ENCODE peak calls at places on chromosomes 11 and 22, in seven cellular contexts. A is psoas muscle, B is brain microvascular endothelial cell, H is cardiac muscle cell, L is heart right ventricle, P is endothelial cell of umbilical vein, O is right lobe of liver. G is an unnamed sample.

GRCh38 chr11:130174642-130175041 is 15.1 kb downstream of the ST14 start:
- DNase-seq in A (no peak), B (no peak), H (no peak), L (no peak), P (no peak), O (no peak), G (no peak)

GRCh38 chr11:11157201-11157600 is 195.8 kb downstream of the CSNK2A3 start:
- DNase-seq in A (no peak), B (peak), H (peak), L (no peak), P (peak), O (peak), G (no peak)

GRCh38 chr11:27204527-27204926 is 158.5 kb downstream of the CCDC34 start:
- DNase-seq in A (no peak), B (no peak), H (no peak), L (no peak), P (peak), O (no peak), G (no peak)

GRCh38 chr11:43327987-43328386 is 16.2 kb downstream of the API5 start:
- DNase-seq in A (no peak), B (peak), H (no peak), L (no peak), P (peak), O (no peak), G (no peak)

GRCh38 chr11:1597331-1597741 is 758 bp downstream of the KRTAP5-2 start:
- DNase-seq in A (no peak), B (no peak), H (no peak), L (no peak), P (no peak), O (no peak), G (no peak)

GRCh38 chr11:102530558-102530957 is at the start of gene MMP7:
- DNase-seq in A (no peak), B (peak), H (no peak), L (no peak), P (peak), O (no peak), G (no peak)

GRCh38 chr11:127653071-127653470 is 652.5 kb upstream of the KIRREL3 start:
- DNase-seq in A (no peak), B (no peak), H (no peak), L (no peak), P (no peak), O (no peak), G (no peak)

GRCh38 chr22:43002198-43002577 is 12.8 kb downstream of the PACSIN2 start:
- DNase-seq in A (no peak), B (peak), H (no peak), L (no peak), P (peak), O (no peak), G (no peak)

GRCh38 chr22:49267996-49268395 is 559.7 kb downstream of the BRD1 start:
- DNase-seq in A (no peak), B (no peak), H (no peak), L (no peak), P (no peak), O (no peak), G (no peak)

GRCh38 chr11:47886096-47886495 is 37.9 kb upstream of the NUP160 start:
- DNase-seq in A (no peak), B (peak), H (no peak), L (no peak), P (peak), O (no peak), G (no peak)

GRCh38 chr22:40436460-40437431 is 66.4 kb downstream of the SGSM3 start:
- DNase-seq in A (no peak), B (peak), H (peak), L (no peak), P (peak), O (no peak), G (no peak)

GRCh38 chr22:31212783-31213626 is 907 bp downstream of the LIMK2 start:
- DNase-seq in A (no peak), B (no peak), H (no peak), L (no peak), P (peak), O (peak), G (no peak)

GRCh38 chr11:12540913-12541587 is 133.2 kb upstream of the TEAD1 start:
- DNase-seq in A (no peak), B (peak), H (no peak), L (no peak), P (no peak), O (no peak), G (no peak)

GRCh38 chr11:114942207-114942606 is 263.9 kb downstream of the NXPE2 start:
- DNase-seq in A (no peak), B (no peak), H (peak), L (no peak), P (no peak), O (no peak), G (no peak)

GRCh38 chr11:112694813-112695212 is 266.4 kb upstream of the NCAM1 start:
- DNase-seq in A (no peak), B (no peak), H (no peak), L (no peak), P (no peak), O (no peak), G (no peak)

GRCh38 chr11:111347723-111348115 is 31.4 kb downstream of the POU2AF1 start:
- DNase-seq in A (no peak), B (no peak), H (no peak), L (no peak), P (no peak), O (no peak), G (no peak)

GRCh38 chr11:9385288-9385902 is 943 bp downstream of the IPO7 start:
- DNase-seq in A (no peak), B (no peak), H (no peak), L (no peak), P (no peak), O (no peak), G (no peak)

GRCh38 chr11:66886671-66887221 is 29.9 kb downstream of the LRFN4 start:
- DNase-seq in A (peak), B (peak), H (no peak), L (peak), P (no peak), O (no peak), G (peak)

GRCh38 chr11:120714448-120714847 is 202.9 kb downstream of the GRIK4 start:
- DNase-seq in A (no peak), B (no peak), H (no peak), L (no peak), P (peak), O (no peak), G (no peak)

GRCh38 chr11:68813778-68814177 is 27.9 kb downstream of the CPT1A start:
- DNase-seq in A (no peak), B (no peak), H (no peak), L (no peak), P (no peak), O (no peak), G (no peak)

GRCh38 chr11:124108158-124108557 is 7.1 kb upstream of the VWA5A start:
- DNase-seq in A (no peak), B (no peak), H (peak), L (no peak), P (peak), O (peak), G (no peak)

GRCh38 chr11:126459691-126460404 is 104.4 kb downstream of the ST3GAL4 start:
- DNase-seq in A (no peak), B (no peak), H (no peak), L (no peak), P (no peak), O (no peak), G (no peak)

GRCh38 chr11:10496296-10496936 is 41.4 kb downstream of the AMPD3 start:
- DNase-seq in A (no peak), B (no peak), H (no peak), L (no peak), P (no peak), O (no peak), G (no peak)

GRCh38 chr11:129267716-129268115 is 75.6 kb upstream of the ARHGAP32 start:
- DNase-seq in A (no peak), B (no peak), H (no peak), L (no peak), P (no peak), O (no peak), G (no peak)

GRCh38 chr22:37290737-37291136 is 8.4 kb downstream of the CYTH4 start:
- DNase-seq in A (no peak), B (no peak), H (no peak), L (no peak), P (no peak), O (no peak), G (no peak)

GRCh38 chr22:27581241-27581640 is 220.3 kb downstream of the MN1 start:
- DNase-seq in A (no peak), B (no peak), H (no peak), L (no peak), P (no peak), O (no peak), G (no peak)

GRCh38 chr22:36764641-36765040 is 11.3 kb downstream of the IFT27 start:
- DNase-seq in A (no peak), B (no peak), H (no peak), L (no peak), P (no peak), O (no peak), G (peak)

GRCh38 chr22:19664406-19664805 is 49.9 kb upstream of the SEPTIN5 start:
- DNase-seq in A (no peak), B (no peak), H (no peak), L (no peak), P (peak), O (no peak), G (no peak)

GRCh38 chr11:789951-790350 is at the start of gene CEND1:
- DNase-seq in A (peak), B (no peak), H (no peak), L (no peak), P (no peak), O (no peak), G (no peak)

GRCh38 chr11:75946531-75947530 is 131.8 kb downstream of the UVRAG start:
- DNase-seq in A (no peak), B (peak), H (no peak), L (no peak), P (peak), O (no peak), G (no peak)

GRCh38 chr11:61332266-61332822 is 561 bp downstream of the DDB1 start:
- DNase-seq in A (no peak), B (peak), H (peak), L (no peak), P (peak), O (no peak), G (no peak)

GRCh38 chr22:49954354-49954753 is 6.2 kb upstream of the PIM3 start:
- DNase-seq in A (peak), B (no peak), H (no peak), L (peak), P (no peak), O (peak), G (no peak)

GRCh38 chr11:6232899-6233298 is 1.5 kb downstream of the FHIP1B start:
- DNase-seq in A (no peak), B (no peak), H (no peak), L (no peak), P (no peak), O (no peak), G (no peak)

GRCh38 chr11:123304828-123305530 is 109.9 kb upstream of the CLMP start:
- DNase-seq in A (no peak), B (no peak), H (no peak), L (peak), P (no peak), O (no peak), G (no peak)

GRCh38 chr11:134425816-134426536 is 13.9 kb upstream of the B3GAT1 start:
- DNase-seq in A (no peak), B (no peak), H (no peak), L (no peak), P (no peak), O (no peak), G (no peak)

GRCh38 chr11:9625158-9625557 is 38.7 kb upstream of the SWAP70 start:
- DNase-seq in A (no peak), B (no peak), H (no peak), L (no peak), P (peak), O (no peak), G (no peak)

GRCh38 chr11:19953909-19954308 is 206.4 kb downstream of the DBX1 start:
- DNase-seq in A (no peak), B (peak), H (peak), L (no peak), P (peak), O (no peak), G (no peak)

GRCh38 chr11:102276302-102277182 is 40.7 kb upstream of the BIRC3 start:
- DNase-seq in A (no peak), B (no peak), H (peak), L (no peak), P (peak), O (no peak), G (no peak)

GRCh38 chr11:102421262-102421661 is 31.3 kb downstream of the TMEM123 start:
- DNase-seq in A (no peak), B (no peak), H (no peak), L (no peak), P (no peak), O (no peak), G (no peak)

DNA sequence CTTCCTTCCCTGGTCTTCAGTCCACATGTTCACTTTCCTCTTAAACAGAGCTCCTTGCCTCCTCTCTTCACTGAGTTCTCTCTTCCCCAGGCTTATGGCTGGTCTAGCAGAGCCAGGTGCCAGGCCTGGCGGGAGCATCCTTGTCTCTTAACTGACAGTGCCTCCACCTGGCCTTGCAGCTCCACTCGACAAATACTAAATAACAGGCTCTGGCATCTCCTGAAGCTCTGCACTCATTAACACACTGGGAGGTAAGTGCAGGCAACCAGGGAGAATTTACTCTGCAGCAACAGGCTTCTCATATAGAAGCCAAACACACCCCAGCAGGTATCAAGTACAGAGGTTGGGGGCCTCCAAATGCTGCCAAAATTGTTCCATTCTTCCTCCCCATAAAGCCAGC is 438.1 kb downstream of the SOX6 start:
- DNase-seq in A (no peak), B (no peak), H (no peak), L (no peak), P (no peak), O (no peak), G (no peak)
- H3K27ac ChIP-seq in A (no peak), B (no peak), H (no peak), L (no peak), P (no peak), O (no peak), G (no peak)

GRCh38 chr11:62830904-62831519 is 839 bp downstream of the STX5 start:
- DNase-seq in A (peak), B (no peak), H (peak), L (no peak), P (no peak), O (no peak), G (no peak)
- H3K4me3 ChIP-seq in A (peak), B (peak), H (peak), L (peak), P (peak), O (peak), G (peak)

DNA sequence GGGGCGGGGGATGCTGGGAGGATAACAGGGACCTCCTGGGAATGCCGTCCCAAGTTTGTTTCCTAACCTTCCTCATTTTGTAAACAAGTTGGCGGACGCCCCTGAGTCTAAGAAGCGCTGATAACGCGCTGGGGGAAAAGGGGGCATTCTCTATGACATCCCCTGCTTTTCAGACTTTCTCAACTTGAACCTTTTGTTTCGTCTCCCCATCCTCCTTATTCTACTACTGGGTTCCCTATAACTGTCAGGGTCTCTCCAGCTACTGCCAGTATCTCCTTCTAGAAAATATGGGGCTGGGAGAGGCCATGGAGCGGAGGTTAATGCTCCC is 654 bp downstream of the TMEM86A start:
- DNase-seq in A (no peak), B (no peak), H (no peak), L (no peak), P (no peak), O (no peak), G (no peak)
- H3K27ac ChIP-seq in A (peak), B (no peak), H (peak), L (peak), P (no peak), O (peak), G (no peak)

GRCh38 chr11:31799036-31799793 is 11.9 kb downstream of the PAX6 start:
- DNase-seq in A (no peak), B (no peak), H (no peak), L (no peak), P (no peak), O (no peak), G (no peak)

GRCh38 chr11:31800398-31801265 is 10.5 kb downstream of the PAX6 start:
- DNase-seq in A (no peak), B (no peak), H (no peak), L (no peak), P (no peak), O (no peak), G (no peak)

GRCh38 chr11:31801298-31801702 is 9.8 kb downstream of the PAX6 start:
- DNase-seq in A (no peak), B (no peak), H (no peak), L (no peak), P (no peak), O (no peak), G (no peak)

GRCh38 chr11:31798057-31799035 is 12.8 kb downstream of the PAX6 start:
- DNase-seq in A (peak), B (no peak), H (no peak), L (no peak), P (no peak), O (no peak), G (no peak)

GRCh38 chr11:31799794-31800397 is 11.2 kb downstream of the PAX6 start:
- DNase-seq in A (no peak), B (no peak), H (no peak), L (no peak), P (no peak), O (no peak), G (no peak)
- H3K4me3 ChIP-seq in A (peak), B (no peak), H (no peak), L (no peak), P (no peak), O (no peak), G (no peak)

GRCh38 chr11:117822522-117823033 is 2.0 kb downstream of the FXYD2 start:
- DNase-seq in A (peak), B (no peak), H (no peak), L (no peak), P (no peak), O (no peak), G (peak)
- H3K27ac ChIP-seq in A (no peak), B (no peak), H (no peak), L (peak), P (no peak), O (no peak), G (no peak)

GRCh38 chr11:8167796-8168195 is 1.0 kb downstream of the RIC3 start:
- DNase-seq in A (no peak), B (peak), H (peak), L (no peak), P (no peak), O (no peak), G (no peak)
- H3K4me3 ChIP-seq in A (peak), B (no peak), H (peak), L (peak), P (no peak), O (no peak), G (no peak)

DNA sequence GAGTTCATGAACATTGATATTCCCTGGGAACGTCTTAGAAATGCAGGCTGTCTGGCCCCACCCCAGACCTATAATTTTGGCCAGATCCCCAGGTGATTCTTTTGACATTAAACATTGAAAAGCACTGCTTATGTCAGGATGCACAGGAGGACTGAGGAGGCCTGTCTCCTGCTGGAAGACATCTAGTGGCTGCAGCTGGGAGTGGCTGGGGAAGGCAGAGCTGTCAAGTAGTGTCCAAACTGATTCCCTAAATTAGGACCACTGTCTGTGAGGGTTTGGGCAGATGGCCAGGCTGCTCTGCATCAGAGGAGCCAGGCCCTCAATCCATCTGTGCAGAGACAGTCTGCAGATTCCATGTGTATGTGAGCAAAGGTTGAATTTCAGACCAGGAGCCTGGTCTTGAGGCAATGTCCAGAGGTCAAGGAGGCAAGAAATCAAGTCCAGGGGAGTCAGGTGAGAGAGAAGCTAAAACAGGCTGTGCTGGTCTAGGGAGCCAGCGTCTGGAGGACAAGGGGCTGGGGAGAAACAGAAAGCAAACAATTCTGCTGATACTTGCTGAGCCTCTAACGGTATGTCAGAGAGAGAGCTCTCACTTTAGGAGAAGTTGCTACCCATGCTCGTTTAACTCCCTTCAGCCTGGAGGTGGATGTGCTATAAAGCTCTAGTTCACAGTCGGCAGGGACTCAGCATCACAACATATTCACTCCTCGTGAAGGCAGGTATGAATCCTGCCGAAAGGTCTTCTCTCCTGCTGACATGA is 15.3 kb upstream of the SYTL2 start:
- DNase-seq in A (no peak), B (peak), H (peak), L (peak), P (peak), O (peak), G (no peak)
- H3K27ac ChIP-seq in A (no peak), B (no peak), H (no peak), L (no peak), P (no peak), O (no peak), G (no peak)

GRCh38 chr11:117950999-117951961 is 22.1 kb upstream of the TMPRSS13 start:
- DNase-seq in A (no peak), B (no peak), H (no peak), L (no peak), P (no peak), O (no peak), G (no peak)
- H3K4me3 ChIP-seq in A (no peak), B (no peak), H (no peak), L (no peak), P (no peak), O (no peak), G (no peak)

GRCh38 chr11:21710791-21711190 is 482.1 kb upstream of the ANO5 start:
- DNase-seq in A (no peak), B (no peak), H (no peak), L (no peak), P (no peak), O (no peak), G (no peak)
- H3K27ac ChIP-seq in A (no peak), B (no peak), H (no peak), L (no peak), P (no peak), O (no peak), G (no peak)

G was measured in RWPE2.